ENCODE peak calls at places on chromosomes 1 and 21, in four cellular contexts. A is astrocyte of the spinal cord, Z is GM23338, H is coronary artery. L is an unnamed sample.

GRCh38 chr1:149936076-149936991 is at the start of gene MTMR11:
- DNase-seq in A (peak), Z (peak), H (no peak), L (no peak)

GRCh38 chr1:179124866-179125265 is 43.0 kb downstream of the TOR3A start:
- DNase-seq in A (peak), Z (no peak), H (no peak), L (no peak)

GRCh38 chr1:240350910-240351331 is 259.2 kb downstream of the FMN2 start:
- DNase-seq in A (peak), Z (no peak), H (no peak), L (no peak)

GRCh38 chr1:10779201-10779600 is 17.2 kb downstream of the CASZ1 start:
- DNase-seq in A (no peak), Z (no peak), H (no peak), L (no peak)

GRCh38 chr1:40736085-40736531 is 44.6 kb downstream of the NFYC start:
- DNase-seq in A (peak), Z (no peak), H (no peak), L (no peak)

GRCh38 chr21:32698286-32698685 is 29.5 kb downstream of the SYNJ1 start:
- DNase-seq in A (no peak), Z (no peak), H (no peak), L (no peak)

GRCh38 chr1:247456914-247457638 is 828 bp downstream of the OR2B11 start:
- DNase-seq in A (no peak), Z (no peak), H (no peak), L (no peak)

GRCh38 chr21:45000637-45001133 is 60.9 kb downstream of the SLX9 start:
- DNase-seq in A (no peak), Z (no peak), H (no peak), L (no peak)

GRCh38 chr1:202835548-202836072 is 24.9 kb downstream of the PCAT6 start:
- DNase-seq in A (no peak), Z (no peak), H (no peak), L (no peak)

GRCh38 chr1:206109718-206110117 is 7.5 kb downstream of the AVPR1B start:
- DNase-seq in A (no peak), Z (no peak), H (no peak), L (no peak)

GRCh38 chr1:43171312-43171875 is 696 bp downstream of the EBNA1BP2 start:
- DNase-seq in A (no peak), Z (no peak), H (no peak), L (no peak)

GRCh38 chr1:236877661-236878060 is 82.6 kb downstream of the MTR start:
- DNase-seq in A (no peak), Z (no peak), H (no peak), L (no peak)

GRCh38 chr1:67785847-67786753 is 47.2 kb downstream of the GNG12 start:
- DNase-seq in A (no peak), Z (no peak), H (no peak), L (no peak)

GRCh38 chr1:78171736-78172590 is 126.2 kb downstream of the GIPC2 start:
- DNase-seq in A (peak), Z (no peak), H (no peak), L (no peak)

GRCh38 chr1:179599623-179600249 is 8.1 kb downstream of the TDRD5 start:
- DNase-seq in A (peak), Z (peak), H (no peak), L (peak)

GRCh38 chr1:29349871-29350491 is 113.7 kb downstream of the PTPRU start:
- DNase-seq in A (no peak), Z (no peak), H (no peak), L (no peak)

DNA sequence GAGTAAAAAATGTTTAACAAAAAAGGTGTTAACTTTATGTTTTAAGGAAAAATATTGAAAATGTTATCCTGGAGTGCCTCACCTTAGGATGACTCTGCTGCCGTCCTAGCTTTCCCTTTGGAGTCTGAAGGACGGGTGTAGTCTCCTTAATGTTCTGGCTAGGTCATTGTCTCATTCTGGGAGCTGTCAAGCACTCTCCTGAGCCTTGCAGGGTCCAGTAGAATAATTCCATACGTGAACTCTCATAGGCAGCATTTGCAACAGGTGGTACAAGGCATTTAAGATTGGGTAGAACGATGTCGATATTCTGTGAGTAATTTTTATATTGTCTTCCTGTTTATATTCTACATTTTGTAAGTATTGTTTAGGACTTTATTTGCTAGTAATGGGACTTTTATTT is 283.6 kb upstream of the C1orf105 start:
- DNase-seq in A (no peak), Z (no peak), H (no peak), L (no peak)
- H3K4me3 ChIP-seq in A (no peak), Z (no peak), H (no peak), L (no peak)

DNA sequence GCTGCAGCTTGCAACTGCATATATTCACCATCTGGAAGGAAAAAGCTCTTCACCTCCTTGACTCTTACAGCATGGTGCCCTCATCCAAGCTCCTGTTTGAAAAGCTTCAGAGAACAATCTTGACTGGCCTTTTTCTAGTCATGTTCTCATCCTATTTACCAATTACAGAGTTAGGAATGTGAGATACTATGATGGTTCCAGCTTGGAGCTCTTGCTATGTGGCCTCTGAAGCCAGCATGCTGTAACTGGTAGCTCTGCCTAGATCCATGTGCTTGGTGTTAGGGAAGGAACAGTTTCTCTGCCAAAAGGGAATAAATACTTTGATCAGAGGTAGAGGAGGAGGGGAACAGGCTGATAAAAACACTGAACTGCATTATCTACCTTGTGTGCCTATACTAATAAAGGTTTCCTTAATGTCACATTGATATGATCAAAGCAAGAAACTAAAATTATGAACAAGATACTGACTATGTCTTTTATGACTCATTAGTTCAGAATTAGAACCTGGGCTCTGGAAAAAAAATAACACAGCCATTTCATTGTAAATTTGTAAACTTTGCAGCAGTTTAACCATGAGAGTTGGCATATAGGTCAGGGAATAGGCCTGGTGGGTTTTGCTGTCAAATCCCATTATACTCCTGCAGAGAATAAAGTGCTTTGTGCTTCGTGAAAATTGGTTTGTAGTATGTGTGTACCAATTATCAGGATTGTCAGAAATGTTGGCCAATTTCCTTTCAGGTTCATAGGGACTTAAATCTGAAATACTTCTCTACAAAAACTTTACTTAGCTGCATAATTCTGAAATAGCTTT is 92.7 kb downstream of the LEPR start:
- DNase-seq in A (peak), Z (no peak), H (no peak), L (no peak)
- H3K4me3 ChIP-seq in A (no peak), Z (no peak), H (no peak), L (no peak)

GRCh38 chr1:235867903-235868469 is 1.3 kb upstream of the LYST start:
- DNase-seq in A (no peak), Z (no peak), H (no peak), L (no peak)
- H3K4me3 ChIP-seq in A (no peak), Z (peak), H (peak), L (peak)

GRCh38 chr1:31763671-31764306 is 351 bp downstream of the ADGRB2 start:
- DNase-seq in A (no peak), Z (peak), H (no peak), L (no peak)

GRCh38 chr1:31761883-31762282 is 2.3 kb downstream of the ADGRB2 start:
- DNase-seq in A (peak), Z (no peak), H (no peak), L (no peak)

GRCh38 chr1:31764307-31765040 is at the start of gene ADGRB2:
- DNase-seq in A (no peak), Z (peak), H (no peak), L (peak)

GRCh38 chr1:31762323-31762722 is 1.8 kb downstream of the ADGRB2 start:
- DNase-seq in A (no peak), Z (no peak), H (no peak), L (no peak)

GRCh38 chr1:31762726-31763670 is 1.1 kb downstream of the ADGRB2 start:
- DNase-seq in A (peak), Z (peak), H (no peak), L (peak)
- H3K4me3 ChIP-seq in A (peak), Z (peak), H (peak), L (peak)

DNA sequence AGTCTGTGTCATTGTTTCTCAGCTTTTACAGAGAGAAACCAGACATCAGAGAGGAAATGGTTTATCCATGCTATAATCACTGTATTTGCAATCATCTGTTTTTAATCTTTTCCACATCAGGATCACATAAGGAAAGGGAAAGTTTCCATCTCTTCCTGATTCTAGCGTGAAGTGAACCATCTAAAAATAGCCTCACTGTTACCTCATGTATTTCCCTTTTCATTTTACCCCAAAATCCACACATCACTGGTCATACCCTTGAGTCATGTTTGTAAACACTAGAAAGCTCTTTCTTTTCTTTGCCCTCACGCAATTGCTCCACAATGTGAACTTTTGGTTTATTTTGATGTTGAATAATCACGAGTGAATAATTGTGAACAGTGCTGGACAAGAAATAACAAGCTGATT is 146.0 kb downstream of the PLA2G4A start:
- DNase-seq in A (peak), Z (no peak), H (no peak), L (no peak)
- H3K4me3 ChIP-seq in A (no peak), Z (no peak), H (no peak), L (no peak)

DNA sequence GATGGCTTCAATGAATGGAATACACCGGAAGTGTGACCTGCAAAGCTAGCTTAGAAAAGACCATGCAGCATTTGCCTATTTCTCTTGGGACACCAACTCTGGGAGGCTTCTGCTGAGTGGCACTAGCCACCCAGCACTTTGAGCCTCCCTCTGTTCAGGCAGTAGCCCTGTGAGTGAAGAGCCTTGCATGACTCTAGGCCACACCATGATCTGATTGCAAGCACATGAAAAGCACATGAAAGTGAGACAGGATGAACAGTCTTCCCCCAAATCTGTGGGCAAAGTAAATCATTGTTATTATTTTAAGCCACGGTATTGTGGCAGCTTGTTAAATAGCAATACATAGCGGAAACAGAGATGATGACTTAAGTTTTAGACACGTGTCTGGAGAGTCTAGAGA is 2.8 kb downstream of the CD48 start:
- DNase-seq in A (no peak), Z (no peak), H (no peak), L (no peak)
- H3K4me3 ChIP-seq in A (no peak), Z (no peak), H (no peak), L (no peak)

GRCh38 chr1:228208831-228209524 is 1.1 kb downstream of the OBSCN start:
- DNase-seq in A (no peak), Z (no peak), H (no peak), L (no peak)

GRCh38 chr1:228206582-228207351 is 1.1 kb upstream of the OBSCN start:
- DNase-seq in A (no peak), Z (no peak), H (no peak), L (no peak)

GRCh38 chr1:228207381-228207810 is 448 bp upstream of the OBSCN start:
- DNase-seq in A (no peak), Z (no peak), H (no peak), L (no peak)

GRCh38 chr1:228209657-228210056 is 1.8 kb downstream of the OBSCN start:
- DNase-seq in A (no peak), Z (no peak), H (no peak), L (no peak)

DNA sequence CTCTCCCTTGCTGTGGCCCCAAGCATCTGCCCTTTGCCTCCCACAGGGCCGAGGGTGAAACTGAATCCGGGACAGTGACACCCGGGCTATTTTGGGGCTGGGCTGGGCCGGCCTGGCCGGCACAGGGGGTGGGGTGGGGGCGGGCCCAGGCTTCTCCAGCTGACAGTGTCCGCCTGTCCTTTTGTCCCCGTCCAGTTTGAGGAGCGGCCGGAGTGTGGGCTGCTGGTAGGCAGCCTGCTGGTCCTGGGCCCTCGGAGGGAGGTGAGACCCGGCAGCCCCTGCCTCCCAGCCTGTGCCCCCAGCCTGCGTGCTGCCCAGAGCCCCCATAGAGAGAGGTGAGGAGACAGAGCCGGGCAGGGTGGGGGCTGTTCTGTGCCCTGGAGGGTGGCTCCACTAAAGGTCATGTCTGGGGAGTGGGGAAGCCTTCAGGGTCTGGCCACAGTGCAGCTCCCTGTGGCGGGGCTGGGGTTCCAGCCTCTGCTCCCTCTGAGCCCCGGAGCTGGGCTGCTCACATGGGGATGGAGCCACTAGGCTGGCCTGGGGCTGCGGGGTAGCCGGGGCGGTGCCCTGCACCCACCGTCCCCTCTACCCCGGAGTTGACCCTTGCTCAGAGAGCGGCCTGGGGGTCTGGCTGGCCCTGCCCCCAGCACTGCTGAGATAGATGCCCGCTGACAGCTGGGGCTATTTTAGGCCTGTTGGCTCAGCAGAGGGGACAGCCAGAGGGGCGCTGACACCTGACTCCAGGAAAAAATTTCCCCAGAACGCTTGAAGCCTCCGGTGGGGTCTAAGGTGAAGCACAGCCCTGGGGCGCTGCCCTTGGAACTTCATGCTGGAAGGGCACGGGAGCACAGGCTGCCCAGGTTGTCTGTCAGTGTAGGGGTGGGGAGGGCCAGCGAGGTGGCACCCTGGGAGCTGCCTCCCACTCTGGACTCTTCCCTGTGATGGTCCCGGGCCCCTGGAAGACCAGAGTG is at the start of gene OBSCN:
- DNase-seq in A (no peak), Z (peak), H (no peak), L (no peak)
- H3K4me3 ChIP-seq in A (no peak), Z (no peak), H (no peak), L (no peak)

DNA sequence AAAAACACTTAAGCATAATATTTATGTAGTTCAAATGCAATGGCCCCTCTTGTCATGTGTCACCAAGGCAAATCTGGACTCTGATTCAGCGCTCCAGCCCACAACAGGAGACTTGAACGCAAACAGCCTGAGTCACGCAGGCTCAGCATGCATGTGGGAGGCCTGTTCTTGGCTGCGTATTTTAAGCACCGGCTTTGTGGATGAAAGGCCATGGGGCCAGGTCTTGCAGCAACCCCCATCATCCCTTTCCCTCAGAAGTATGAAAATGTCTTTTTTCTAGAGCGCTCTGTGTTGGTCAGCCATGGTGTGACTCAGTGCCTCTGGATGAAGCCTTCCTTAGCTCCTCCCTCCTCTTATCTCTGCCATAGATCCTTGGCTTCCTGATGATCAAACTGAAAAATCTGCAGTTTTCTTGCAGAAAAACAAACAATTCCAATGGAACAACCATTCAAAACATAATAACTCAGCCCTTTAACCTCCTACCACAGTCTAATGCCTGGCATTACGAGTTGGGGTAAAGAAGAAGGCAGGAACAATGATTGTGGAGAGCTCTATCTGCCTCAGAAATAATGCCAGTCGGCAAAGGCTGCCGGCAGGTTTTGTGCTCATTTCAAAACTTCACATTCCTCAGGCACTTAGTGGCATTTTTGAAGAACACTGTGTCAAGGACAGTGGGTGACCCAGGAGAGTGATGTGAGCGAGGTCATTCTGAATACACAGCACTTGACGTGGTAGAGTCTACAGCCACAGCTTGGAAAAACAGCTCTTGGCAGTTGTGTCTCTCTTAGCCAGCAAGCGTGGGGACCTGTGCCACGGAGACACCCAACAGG is 167.5 kb downstream of the CLIC6 start:
- DNase-seq in A (peak), Z (no peak), H (peak), L (no peak)
- H3K4me3 ChIP-seq in A (peak), Z (no peak), H (no peak), L (no peak)